ENCODE peak calls at places on chromosomes 16 and 17, in eight cellular contexts. D is H9, F is A549, B is pancreas, O is hepatocyte, R is left lung, Z is neural progenitor cell, S is thoracic aorta. Y is an unnamed sample. For H3K4me1 and H3K9me3, the result is how much of the 10 kb centered on the place peaks cover.

GRCh38 chr16:489606-490005 is 37.9 kb upstream of the CAPN15 start:
- DNase-seq in O (no peak), F (no peak), R (no peak), D (no peak), Z (no peak), S (no peak), B (no peak), Y (no peak)

GRCh38 chr16:85326113-85326793 is 214.0 kb upstream of the CIBAR2 start:
- DNase-seq in F (no peak), B (no peak), S (no peak), R (no peak), Z (no peak), O (no peak), D (no peak), Y (no peak)

GRCh38 chr16:30761427-30761927 is 385 bp downstream of the CFAP119 start:
- DNase-seq in D (peak), O (peak), F (no peak), Z (peak), B (no peak), R (no peak), S (no peak), Y (no peak)

GRCh38 chr17:31596382-31597323 is 205.2 kb downstream of the RAB11FIP4 start:
- DNase-seq in B (peak), O (peak), Z (peak), F (peak), D (peak), R (peak), S (peak), Y (peak)

GRCh38 chr17:77501751-77502625 is 361.2 kb downstream of the SEC14L1 start:
- DNase-seq in F (no peak), Z (no peak), B (peak), D (no peak), S (no peak), O (peak), R (no peak), Y (no peak)

GRCh38 chr17:19448341-19449268 is 37.6 kb downstream of the RNF112 start:
- DNase-seq in O (peak), F (peak), R (no peak), D (peak), B (peak), Z (no peak), S (peak), Y (no peak)

GRCh38 chr16:69240336-69240735 is 53.4 kb downstream of the SNTB2 start:
- DNase-seq in B (no peak), O (no peak), F (no peak), D (no peak), Z (no peak), R (no peak), S (no peak), Y (no peak)

GRCh38 chr16:48075398-48075797 is 80.4 kb downstream of the ABCC12 start:
- DNase-seq in F (peak), Z (no peak), S (no peak), B (no peak), D (no peak), O (no peak), R (no peak), Y (no peak)

GRCh38 chr17:77535435-77535834 is 394.7 kb downstream of the SEC14L1 start:
- DNase-seq in O (peak), D (peak), S (no peak), R (no peak), B (no peak), Z (no peak), F (no peak), Y (no peak)

GRCh38 chr16:56989988-56990387 is 631 bp downstream of the NLRC5 start:
- DNase-seq in B (no peak), S (no peak), Z (no peak), D (no peak), O (no peak), R (no peak), F (no peak), Y (no peak)

GRCh38 chr17:15463363-15463762 is 4.1 kb downstream of the CDRT4 start:
- DNase-seq in Z (peak), F (peak), R (peak), B (no peak), D (peak), S (no peak), O (peak), Y (peak)

GRCh38 chr17:20009302-20010098 is at the start of gene SPECC1:
- DNase-seq in Z (peak), R (peak), F (peak), D (peak), S (peak), O (peak), B (peak), Y (peak)

GRCh38 chr17:57544834-57545463 is 200.2 kb downstream of the CCDC182 start:
- DNase-seq in F (no peak), S (no peak), O (no peak), B (no peak), R (no peak), D (no peak), Z (no peak), Y (no peak)

GRCh38 chr17:52159159-52159809 is 770 bp upstream of the CA10 start:
- DNase-seq in D (peak), Z (no peak), O (no peak), B (no peak), F (no peak), R (no peak), S (no peak), Y (no peak)

DNA sequence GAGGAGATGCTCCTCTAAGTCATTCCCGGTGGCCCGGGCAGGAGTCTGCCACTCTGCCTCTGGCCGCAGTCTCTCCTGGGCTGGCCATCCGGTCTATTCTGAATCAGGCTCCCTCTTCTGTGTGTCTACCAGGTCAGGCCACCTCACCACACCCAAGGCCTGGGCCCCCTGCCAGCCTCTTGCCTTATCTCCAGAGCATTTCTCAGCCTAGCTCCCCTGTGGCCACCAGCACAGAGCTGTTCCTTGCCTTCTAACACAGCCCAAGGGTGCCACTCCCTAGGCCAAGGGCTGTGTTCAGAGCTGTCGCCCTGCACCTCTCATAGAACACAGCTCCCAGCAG is 55.3 kb downstream of the MYO18A start:
- DNase-seq in D (no peak), R (peak), F (no peak), Z (no peak), S (no peak), B (peak), O (no peak), Y (peak)
- H3K4me1 ChIP-seq in D (under half), R (under half), F (under half), Z (under half), S (under half), B (under half), O (under half), Y (under half)

GRCh38 chr16:3087243-3087791 is 11.8 kb downstream of the ZSCAN10 start:
- DNase-seq in D (peak), S (no peak), B (no peak), Z (peak), F (peak), R (no peak), O (no peak), Y (no peak)
- TF ChIP-seq CTCF in D (peak), S (no peak), B (no peak), Z (peak), F (peak), R (no peak), O (no peak), Y (peak)

GRCh38 chr16:75151798-75152197 is 3.5 kb downstream of the ZFP1 start:
- DNase-seq in R (no peak), D (no peak), Z (no peak), F (no peak), O (no peak), B (no peak), S (no peak), Y (no peak)

GRCh38 chr16:75148311-75149195 is at the start of gene ZFP1:
- DNase-seq in Z (peak), F (peak), S (peak), O (peak), B (peak), R (peak), D (peak), Y (peak)

GRCh38 chr16:75147968-75148310 is 385 bp upstream of the ZFP1 start:
- DNase-seq in O (no peak), R (no peak), F (no peak), Z (no peak), S (no peak), B (no peak), D (no peak), Y (no peak)

GRCh38 chr16:75152635-75153034 is 4.3 kb downstream of the ZFP1 start:
- DNase-seq in R (no peak), O (no peak), Z (no peak), B (no peak), F (no peak), D (no peak), S (no peak), Y (no peak)
- H3K9me3 ChIP-seq in R (under half), O (under half), Z (under half), B (under half), F (half or more), D (under half), S (under half), Y (under half)

DNA sequence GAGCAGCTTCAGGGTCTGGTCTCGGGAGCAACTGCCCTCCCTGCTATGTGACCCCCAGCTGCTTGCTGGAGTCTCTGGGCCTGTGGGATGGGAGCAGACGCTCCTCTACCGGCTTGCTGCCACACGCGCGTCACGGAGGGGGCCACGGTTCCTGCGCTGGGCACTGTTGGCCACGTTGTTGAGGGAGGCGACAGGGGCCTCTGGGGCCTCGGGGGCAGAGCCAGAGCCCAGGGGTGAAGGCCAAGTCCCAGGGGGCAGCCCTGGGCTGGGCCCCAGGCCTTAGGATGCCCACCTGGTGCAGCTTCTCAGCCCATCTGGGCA is 56.6 kb downstream of the ZFPM1 start:
- DNase-seq in O (no peak), F (no peak), D (no peak), B (no peak), R (no peak), Z (no peak), S (no peak), Y (no peak)
- H3K4me1 ChIP-seq in O (under half), F (under half), D (under half), B (under half), R (under half), Z (under half), S (under half), Y (under half)

GRCh38 chr16:89705006-89705405 is 3.5 kb upstream of the SPATA2L start:
- DNase-seq in D (no peak), S (no peak), Z (no peak), R (no peak), O (no peak), F (no peak), B (no peak), Y (no peak)

GRCh38 chr16:89704281-89704680 is 2.8 kb upstream of the SPATA2L start:
- DNase-seq in Z (no peak), D (no peak), S (no peak), B (no peak), R (no peak), O (no peak), F (no peak), Y (no peak)

GRCh38 chr16:89700100-89700648 is 1.3 kb downstream of the SPATA2L start:
- DNase-seq in F (peak), S (peak), Z (peak), O (peak), R (peak), D (peak), B (peak), Y (peak)

GRCh38 chr16:89700649-89701424 is 668 bp downstream of the SPATA2L start:
- DNase-seq in O (peak), B (peak), F (peak), S (no peak), D (peak), Z (peak), R (peak), Y (peak)

GRCh38 chr16:89701425-89702406 is at the start of gene SPATA2L:
- DNase-seq in Z (peak), D (peak), B (peak), R (peak), F (peak), O (peak), S (no peak), Y (peak)
- TF ChIP-seq CTCF in Z (peak), D (peak), B (no peak), R (no peak), F (no peak), O (peak), S (no peak), Y (peak)

DNA sequence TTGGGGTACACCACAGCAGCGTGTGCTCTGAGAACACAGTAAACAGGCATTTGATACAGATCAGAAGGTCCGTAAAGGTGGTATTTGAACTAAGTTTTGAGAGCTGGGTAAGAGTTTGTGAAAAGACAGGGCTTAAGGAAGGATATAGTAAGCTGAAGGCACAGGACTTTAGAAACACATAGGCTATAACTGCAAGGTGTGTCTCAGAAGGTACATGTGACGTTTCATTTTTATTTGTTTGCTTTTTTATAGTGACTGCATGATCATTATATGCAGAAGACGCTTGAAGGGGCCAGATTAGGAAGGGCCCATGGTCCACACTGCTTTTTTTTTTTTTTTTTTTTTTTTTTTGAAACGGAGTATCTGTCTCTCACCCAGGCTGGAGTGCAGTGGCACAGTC is 644.6 kb downstream of the WWOX start:
- DNase-seq in F (no peak), S (no peak), B (no peak), O (no peak), D (no peak), Z (no peak), R (no peak), Y (no peak)
- H3K9me3 ChIP-seq in F (under half), S (under half), B (under half), O (under half), D (under half), Z (under half), R (under half), Y (under half)

DNA sequence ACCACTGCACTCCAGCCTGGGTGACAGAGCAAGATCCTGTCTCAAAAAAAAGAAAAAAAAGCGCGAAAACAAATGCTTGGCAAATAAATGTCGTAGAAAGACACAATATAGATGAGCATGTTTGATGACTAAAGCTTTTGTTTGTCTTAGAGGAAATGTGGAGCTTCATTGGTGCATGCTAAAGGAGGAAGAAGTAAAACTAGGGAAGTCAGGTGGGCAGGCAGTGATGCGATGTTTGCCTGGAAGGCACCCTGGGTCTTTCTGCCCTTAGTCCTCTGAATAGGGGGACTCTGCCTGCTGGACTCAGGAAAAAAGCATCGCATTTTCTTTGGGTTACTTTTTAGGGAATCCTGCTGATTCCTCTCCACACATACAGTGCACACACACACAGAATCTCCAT is 20.8 kb downstream of the ZNF750 start:
- DNase-seq in R (no peak), B (no peak), D (no peak), F (no peak), S (no peak), O (no peak), Z (no peak), Y (no peak)
- H3K4me1 ChIP-seq in R (under half), B (under half), D (under half), F (under half), S (under half), O (under half), Z (under half), Y (under half)

DNA sequence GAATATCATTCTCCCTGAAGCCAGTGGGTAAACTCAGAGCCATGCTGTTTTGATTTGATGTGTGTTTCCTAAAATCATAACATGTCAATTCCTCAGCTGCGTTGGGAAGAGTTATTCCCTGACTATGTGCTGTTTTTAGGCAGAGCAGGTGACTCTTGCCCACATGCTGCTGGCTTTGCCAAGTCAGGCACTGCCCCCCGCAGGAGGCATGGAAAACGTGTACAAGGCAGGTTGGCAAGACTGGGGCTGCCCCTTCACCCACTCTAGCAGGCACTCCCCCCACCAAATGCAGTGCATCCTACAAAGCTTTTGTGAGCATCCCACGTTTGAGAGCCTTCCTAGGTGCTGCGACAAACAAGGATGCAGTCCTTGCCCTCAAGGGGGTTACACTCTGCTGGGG is 38.3 kb upstream of the NAT9 start:
- DNase-seq in D (no peak), S (no peak), O (no peak), R (no peak), Z (no peak), F (no peak), B (no peak), Y (no peak)
- TF ChIP-seq CTCF in D (no peak), S (no peak), O (no peak), R (no peak), Z (no peak), F (no peak), B (no peak), Y (no peak)

GRCh38 chr17:73706858-73707257 is 62.6 kb upstream of the SDK2 start:
- DNase-seq in S (no peak), O (no peak), Z (no peak), F (no peak), B (no peak), R (no peak), D (no peak), Y (no peak)

GRCh38 chr17:73705594-73705993 is 61.3 kb upstream of the SDK2 start:
- DNase-seq in R (peak), B (no peak), D (no peak), Z (no peak), F (peak), S (no peak), O (peak), Y (no peak)

GRCh38 chr17:73710095-73710592 is 65.9 kb upstream of the SDK2 start:
- DNase-seq in Z (peak), O (peak), R (peak), D (peak), S (peak), F (peak), B (peak), Y (no peak)

GRCh38 chr17:73706428-73706827 is 62.2 kb upstream of the SDK2 start:
- DNase-seq in O (no peak), S (no peak), F (no peak), Z (no peak), R (no peak), B (no peak), D (no peak), Y (no peak)

GRCh38 chr17:73707358-73707757 is 63.1 kb upstream of the SDK2 start:
- DNase-seq in R (no peak), Z (no peak), S (no peak), O (no peak), B (no peak), F (no peak), D (no peak), Y (no peak)
- H3K9me3 ChIP-seq in R (under half), Z (under half), S (under half), O (under half), B (under half), F (under half), D (under half), Y (under half)

Y was measured in gastrocnemius medialis.